ENCODE peak calls at places on chromosomes 11 and 22, in seven cellular contexts. One of them, this sample, is unnamed.

GRCh38 chr11:117068303-117068860 is 29.8 kb downstream of the SIK3 start:
- DNase-seq in activated naive CD8-positive, alpha-beta T cell treated with anti-CD3 and anti-CD28 coated beads for 36 hours: no peak
- DNase-seq in nucleus accumbens: peak; percentile 19
- DNase-seq in HEK293T: no peak
- DNase-seq in ELR: no peak
- DNase-seq in colonic mucosa: no peak
- DNase-seq in H4: no peak
- DNase-seq in this sample: no peak

GRCh38 chr22:46764140-46764680 is 1.8 kb downstream of the TBC1D22A start:
- DNase-seq in activated naive CD8-positive, alpha-beta T cell treated with anti-CD3 and anti-CD28 coated beads for 36 hours: no peak
- DNase-seq in nucleus accumbens: no peak
- DNase-seq in HEK293T: no peak
- DNase-seq in ELR: no peak
- DNase-seq in colonic mucosa: no peak
- DNase-seq in H4: no peak
- DNase-seq in this sample: no peak

GRCh38 chr22:27108425-27109114 is 451.2 kb downstream of the MIAT start:
- DNase-seq in activated naive CD8-positive, alpha-beta T cell treated with anti-CD3 and anti-CD28 coated beads for 36 hours: no peak
- DNase-seq in nucleus accumbens: no peak
- DNase-seq in HEK293T: no peak
- DNase-seq in ELR: no peak
- DNase-seq in colonic mucosa: no peak
- DNase-seq in H4: no peak
- DNase-seq in this sample: no peak

GRCh38 chr11:89491141-89491690 is at the start of gene NOX4:
- DNase-seq in activated naive CD8-positive, alpha-beta T cell treated with anti-CD3 and anti-CD28 coated beads for 36 hours: no peak
- DNase-seq in nucleus accumbens: peak; percentile 63
- DNase-seq in HEK293T: no peak
- DNase-seq in ELR: peak; percentile 47
- DNase-seq in colonic mucosa: no peak
- DNase-seq in H4: no peak
- DNase-seq in this sample: no peak

GRCh38 chr22:45200862-45201511 is 37.3 kb downstream of the NUP50 start:
- DNase-seq in activated naive CD8-positive, alpha-beta T cell treated with anti-CD3 and anti-CD28 coated beads for 36 hours: no peak
- DNase-seq in nucleus accumbens: no peak
- DNase-seq in HEK293T: no peak
- DNase-seq in ELR: peak; percentile 66
- DNase-seq in colonic mucosa: no peak
- DNase-seq in H4: peak; percentile 88
- DNase-seq in this sample: no peak

GRCh38 chr22:28430656-28431055 is 249.0 kb downstream of the TTC28 start:
- DNase-seq in activated naive CD8-positive, alpha-beta T cell treated with anti-CD3 and anti-CD28 coated beads for 36 hours: no peak
- DNase-seq in nucleus accumbens: no peak
- DNase-seq in HEK293T: no peak
- DNase-seq in ELR: no peak
- DNase-seq in colonic mucosa: no peak
- DNase-seq in H4: no peak
- DNase-seq in this sample: no peak

GRCh38 chr11:92839450-92839849 is 130.0 kb upstream of the MTNR1B start:
- DNase-seq in activated naive CD8-positive, alpha-beta T cell treated with anti-CD3 and anti-CD28 coated beads for 36 hours: no peak
- DNase-seq in nucleus accumbens: no peak
- DNase-seq in HEK293T: no peak
- DNase-seq in ELR: no peak
- DNase-seq in colonic mucosa: no peak
- DNase-seq in H4: no peak
- DNase-seq in this sample: no peak

GRCh38 chr22:37525746-37526350 is 6.6 kb upstream of the CARD10 start:
- DNase-seq in activated naive CD8-positive, alpha-beta T cell treated with anti-CD3 and anti-CD28 coated beads for 36 hours: no peak
- DNase-seq in nucleus accumbens: no peak
- DNase-seq in HEK293T: no peak
- DNase-seq in ELR: no peak
- DNase-seq in colonic mucosa: no peak
- DNase-seq in H4: no peak
- DNase-seq in this sample: no peak

This sample was measured in GM19239.